ENCODE peak calls at places on chromosome 2, in eight cellular contexts. W is psoas muscle, P is lung, H is GM12865, I is AG04450, Z is IMR-90, A is AG09309, Y is WTC11. O is an unnamed sample.

GRCh38 chr2:109487237-109487869 is 126.4 kb downstream of the SEPTIN10 start:
- DNase-seq in P (no peak), A (peak; percentile 37), W (no peak), Y (no peak), I (peak; percentile 85), Z (peak; percentile 95), H (no peak), O (no peak)

GRCh38 chr2:149537098-149537726 is 50.4 kb downstream of the MMADHC start:
- DNase-seq in P (no peak), H (no peak), Z (no peak), I (no peak), A (no peak), W (no peak), Y (no peak), O (no peak)

GRCh38 chr2:29175338-29175737 is 60.1 kb downstream of the CLIP4 start:
- DNase-seq in Z (no peak), W (no peak), Y (no peak), A (no peak), P (no peak), H (no peak), I (no peak), O (no peak)

GRCh38 chr2:68023904-68024303 is 38.9 kb downstream of the C1D start:
- DNase-seq in A (no peak), Y (no peak), Z (no peak), P (no peak), H (no peak), W (no peak), I (no peak), O (no peak)

GRCh38 chr2:67135201-67135600 is 261.9 kb upstream of the ETAA1 start:
- DNase-seq in Z (no peak), P (no peak), W (no peak), A (no peak), H (no peak), I (no peak), Y (no peak), O (no peak)

GRCh38 chr2:20213651-20214565 is 11.0 kb downstream of the SDC1 start:
- DNase-seq in P (no peak), Y (no peak), I (no peak), Z (no peak), W (no peak), H (peak; percentile 50), A (no peak), O (peak; percentile 41)

GRCh38 chr2:226977775-226978190 is 141.9 kb downstream of the RHBDD1 start:
- DNase-seq in Y (no peak), H (no peak), Z (peak; percentile 74), A (no peak), P (no peak), I (peak; percentile 23), W (no peak), O (no peak)

GRCh38 chr2:105873721-105874120 is 129.0 kb downstream of the NCK2 start:
- DNase-seq in Z (peak; percentile 89), Y (no peak), W (no peak), H (peak; percentile 89), P (no peak), I (no peak), A (no peak), O (no peak)

GRCh38 chr2:159976527-159977163 is 85.8 kb downstream of the PLA2R1 start:
- DNase-seq in Y (no peak), A (no peak), W (no peak), Z (no peak), P (no peak), I (no peak), H (peak; percentile 28), O (no peak)

GRCh38 chr2:152387046-152387445 is 52.1 kb downstream of the FMNL2 start:
- DNase-seq in W (no peak), Z (peak; percentile 35), A (no peak), P (no peak), H (no peak), I (no peak), Y (no peak), O (no peak)

GRCh38 chr2:129747500-129748125 is 231.9 kb upstream of the RAB6C start:
- DNase-seq in H (no peak), W (no peak), A (no peak), P (no peak), I (no peak), Z (no peak), Y (no peak), O (no peak)

GRCh38 chr2:221501210-221501882 is 70.8 kb downstream of the EPHA4 start:
- DNase-seq in Z (peak; percentile 71), Y (no peak), I (no peak), A (no peak), P (peak; percentile 42), W (no peak), H (no peak), O (no peak)

GRCh38 chr2:99554238-99554637 is 64.4 kb upstream of the REV1 start:
- DNase-seq in Z (no peak), P (no peak), W (no peak), Y (peak; percentile 72), I (no peak), A (no peak), H (no peak), O (no peak)

GRCh38 chr2:64259301-64259700 is 115.1 kb upstream of the PELI1 start:
- DNase-seq in Y (no peak), H (no peak), P (no peak), A (no peak), Z (no peak), W (no peak), I (no peak), O (no peak)

GRCh38 chr2:16717477-16717876 is 51.8 kb upstream of the CYRIA start:
- DNase-seq in Y (no peak), H (no peak), Z (no peak), A (no peak), I (no peak), P (no peak), W (no peak), O (no peak)

GRCh38 chr2:205047273-205047839 is 502.1 kb downstream of the PARD3B start:
- DNase-seq in W (no peak), Z (no peak), P (no peak), Y (peak; percentile 76), A (no peak), H (no peak), I (no peak), O (no peak)
- TF ChIP-seq CTCF in W (no peak), Z (no peak), P (no peak), Y (no peak), A (no peak), H (no peak), I (no peak), O (no peak)

DNA sequence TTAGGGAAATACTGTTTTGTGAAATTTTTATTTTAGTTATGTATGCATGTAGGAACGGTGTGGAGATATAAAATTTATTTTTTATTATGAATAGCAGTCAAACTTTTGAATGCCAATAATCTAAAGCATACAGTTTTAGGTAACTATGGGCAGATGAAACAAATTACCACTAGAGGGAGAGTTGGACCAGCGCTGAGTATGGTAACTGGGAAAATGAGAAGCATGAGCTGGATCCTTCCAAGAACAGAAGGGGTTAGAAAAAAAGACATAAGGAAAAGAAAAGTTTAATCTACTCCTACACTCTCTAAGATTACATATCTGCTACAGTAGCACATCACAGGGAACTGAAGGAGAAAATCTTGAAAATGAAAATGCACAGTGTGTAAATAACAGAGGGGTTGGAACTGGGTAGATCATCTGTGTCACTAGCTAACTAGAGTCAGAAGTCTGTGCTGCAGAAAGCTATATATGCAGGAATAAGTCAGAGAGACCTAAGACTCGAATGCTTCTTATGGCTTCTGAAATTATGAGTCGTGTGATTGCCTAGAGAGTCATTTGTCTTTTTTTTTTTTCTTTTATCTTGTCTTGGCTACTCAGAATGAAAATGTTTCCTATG is 15.6 kb downstream of the REG3G start:
- DNase-seq in Y (no peak), W (no peak), I (no peak), P (no peak), H (no peak), Z (no peak), A (no peak), O (no peak)
- TF ChIP-seq CTCF in Y (peak; percentile 54), W (peak; percentile 26), I (no peak), P (no peak), H (peak; percentile 32), Z (peak; percentile 16), A (no peak), O (no peak)

GRCh38 chr2:106944220-106944619 is 58.3 kb upstream of the ST6GAL2 start:
- DNase-seq in I (peak; percentile 6), Z (peak; percentile 10), W (no peak), P (no peak), A (peak; percentile 40), H (no peak), Y (no peak), O (no peak)

GRCh38 chr2:106941372-106941993 is 55.5 kb upstream of the ST6GAL2 start:
- DNase-seq in W (no peak), H (no peak), Y (no peak), I (no peak), Z (no peak), A (no peak), P (no peak), O (no peak)
- TF ChIP-seq CTCF in W (no peak), H (no peak), Y (no peak), I (no peak), Z (no peak), A (no peak), P (no peak), O (no peak)

GRCh38 chr2:219003267-219003634 is 10.0 kb upstream of the CRYBA2 start:
- DNase-seq in Y (no peak), A (no peak), H (no peak), P (no peak), Z (no peak), W (no peak), I (no peak), O (no peak)
- TF ChIP-seq CTCF in Y (no peak), A (no peak), H (no peak), P (no peak), Z (no peak), W (no peak), I (no peak), O (peak; percentile 49)

O was measured in mucosa of descending colon.